ENCODE peak calls at places on chromosomes 16 and 17, in nine cellular contexts. C, L, M, O, H, Z, A, P and V are unnamed samples.

GRCh38 chr16:55471448-55472097 is 7.4 kb upstream of the MMP2 start:
- DNase-seq in C (no peak), L (no peak), M (no peak), O (no peak), H (no peak), Z (no peak), A (no peak), P (no peak), V (no peak)

GRCh38 chr17:31549121-31549524 is 157.6 kb downstream of the RAB11FIP4 start:
- DNase-seq in C (no peak), L (peak; percentile 45), M (no peak), O (no peak), H (no peak), Z (no peak), A (no peak), P (no peak), V (no peak)

GRCh38 chr17:55121268-55121667 is 143.5 kb upstream of the HLF start:
- DNase-seq in C (no peak), L (no peak), M (no peak), O (no peak), H (no peak), Z (no peak), A (no peak), P (no peak), V (no peak)

GRCh38 chr17:15076991-15077663 is 188.0 kb downstream of the PMP22 start:
- DNase-seq in C (no peak), L (no peak), M (no peak), O (no peak), H (no peak), Z (no peak), A (no peak), P (no peak), V (no peak)

GRCh38 chr16:17304814-17305169 is 166.0 kb downstream of the XYLT1 start:
- DNase-seq in C (no peak), L (no peak), M (no peak), O (no peak), H (no peak), Z (no peak), A (no peak), P (no peak), V (no peak)

GRCh38 chr17:66302761-66303626 is 581 bp downstream of the PRKCA start:
- DNase-seq in C (peak; percentile 86), L (peak; percentile 53), M (peak; percentile 34), O (no peak), H (no peak), Z (peak; percentile 20), A (peak; percentile 42), P (peak; percentile 50), V (peak; percentile 35)

GRCh38 chr16:4510747-4511426 is 27.7 kb downstream of the CDIP1 start:
- DNase-seq in C (no peak), L (no peak), M (no peak), O (no peak), H (no peak), Z (no peak), A (no peak), P (no peak), V (no peak)

GRCh38 chr16:73053379-73054130 is 5.6 kb upstream of the ZFHX3 start:
- DNase-seq in C (no peak), L (no peak), M (no peak), O (no peak), H (no peak), Z (no peak), A (no peak), P (no peak), V (no peak)

GRCh38 chr17:44972953-44973352 is 4.8 kb upstream of the C1QL1 start:
- DNase-seq in C (no peak), L (no peak), M (no peak), O (no peak), H (no peak), Z (no peak), A (no peak), P (no peak), V (no peak)

GRCh38 chr16:28569011-28569410 is 15.3 kb downstream of the SGF29 start:
- DNase-seq in C (no peak), L (no peak), M (no peak), O (no peak), H (no peak), Z (no peak), A (no peak), P (no peak), V (no peak)

GRCh38 chr17:690346-690745 is 24.3 kb downstream of the VPS53 start:
- DNase-seq in C (no peak), L (no peak), M (no peak), O (no peak), H (no peak), Z (no peak), A (no peak), P (no peak), V (no peak)

GRCh38 chr16:27382187-27382855 is 19.7 kb upstream of the IL21R start:
- DNase-seq in C (no peak), L (no peak), M (no peak), O (no peak), H (no peak), Z (no peak), A (no peak), P (no peak), V (no peak)

GRCh38 chr17:67161573-67161972 is 83.4 kb downstream of the HELZ start:
- DNase-seq in C (no peak), L (no peak), M (no peak), O (no peak), H (no peak), Z (no peak), A (no peak), P (no peak), V (no peak)

GRCh38 chr16:24844101-24845030 is 1.4 kb upstream of the SLC5A11 start:
- DNase-seq in C (no peak), L (peak; percentile 31), M (no peak), O (no peak), H (no peak), Z (no peak), A (no peak), P (no peak), V (no peak)

GRCh38 chr17:79857095-79857494 is 17.9 kb upstream of the CBX4 start:
- DNase-seq in C (peak; percentile 5), L (no peak), M (no peak), O (no peak), H (no peak), Z (no peak), A (no peak), P (no peak), V (no peak)

GRCh38 chr17:9206160-9206988 is 185.1 kb downstream of the NTN1 start:
- DNase-seq in C (peak; percentile 49), L (no peak), M (no peak), O (no peak), H (no peak), Z (no peak), A (no peak), P (no peak), V (no peak)

GRCh38 chr17:71440513-71440912 is 680.3 kb upstream of the SOX9 start:
- DNase-seq in C (peak; percentile 53), L (no peak), M (no peak), O (no peak), H (no peak), Z (no peak), A (no peak), P (no peak), V (no peak)

GRCh38 chr17:14886200-14886739 is 378.9 kb downstream of the PMP22 start:
- DNase-seq in C (no peak), L (peak; percentile 1), M (no peak), O (no peak), H (no peak), Z (no peak), A (no peak), P (peak; percentile 29), V (no peak)

GRCh38 chr17:68792873-68793272 is 162.3 kb downstream of the ABCA8 start:
- DNase-seq in C (no peak), L (no peak), M (no peak), O (no peak), H (no peak), Z (no peak), A (no peak), P (no peak), V (no peak)

GRCh38 chr17:58279736-58280479 is 827 bp downstream of the MPO start:
- DNase-seq in C (peak; percentile 82), L (no peak), M (no peak), O (no peak), H (no peak), Z (no peak), A (no peak), P (peak; percentile 38), V (no peak)

GRCh38 chr16:30571444-30572322 is at the start of gene ZNF688:
- DNase-seq in C (peak; percentile 95), L (peak; percentile 99), M (peak; percentile 92), O (peak; percentile 81), H (peak; percentile 85), Z (peak; percentile 93), A (peak; percentile 90), P (peak; percentile 92), V (peak; percentile 93)

GRCh38 chr17:42781639-42782401 is 1.4 kb downstream of the WNK4 start:
- DNase-seq in C (no peak), L (no peak), M (no peak), O (no peak), H (no peak), Z (no peak), A (no peak), P (no peak), V (no peak)

GRCh38 chr16:88442811-88443576 is 10.1 kb upstream of the ZFPM1 start:
- DNase-seq in C (peak; percentile 94), L (peak; percentile 70), M (peak; percentile 72), O (no peak), H (peak; percentile 46), Z (peak; percentile 68), A (peak; percentile 78), P (peak; percentile 50), V (peak; percentile 70)

GRCh38 chr16:86512301-86512859 is 2.1 kb downstream of the FOXF1 start:
- DNase-seq in C (no peak), L (no peak), M (no peak), O (no peak), H (no peak), Z (no peak), A (no peak), P (no peak), V (no peak)

GRCh38 chr17:34651267-34651955 is 72.0 kb downstream of the TMEM132E start:
- DNase-seq in C (no peak), L (no peak), M (no peak), O (no peak), H (no peak), Z (no peak), A (no peak), P (no peak), V (no peak)

GRCh38 chr17:44655983-44656700 is at the start of gene MEIOC:
- DNase-seq in C (no peak), L (peak; percentile 50), M (no peak), O (no peak), H (no peak), Z (no peak), A (no peak), P (no peak), V (no peak)

GRCh38 chr17:52147872-52148271 is 10.6 kb downstream of the CA10 start:
- DNase-seq in C (no peak), L (no peak), M (no peak), O (no peak), H (no peak), Z (no peak), A (no peak), P (peak; percentile 91), V (no peak)

GRCh38 chr17:22518185-22518584 is 825.9 kb downstream of the KCNJ18 start:
- DNase-seq in C (no peak), L (no peak), M (no peak), O (no peak), H (no peak), Z (no peak), A (no peak), P (no peak), V (no peak)